ENCODE peak calls at places on chromosomes 3 and 15, in five cellular contexts. I, R, K, Q and Z are unnamed samples.

GRCh38 chr15:99951471-99951870 is 218.2 kb upstream of the LYSMD4 start:
- DNase-seq in I (no peak), K (no peak), R (no peak), Q (no peak), Z (no peak)

GRCh38 chr3:9852528-9852927 is 8.7 kb upstream of the RPUSD3 start:
- DNase-seq in I (no peak), R (no peak), K (no peak), Q (no peak), Z (no peak)

GRCh38 chr3:171461087-171461917 is 1.1 kb upstream of the TNIK start:
- DNase-seq in I (no peak), Q (no peak), R (peak; percentile 78), K (no peak), Z (peak; percentile 18)

GRCh38 chr3:127087441-127087840 is 104.5 kb downstream of the PLXNA1 start:
- DNase-seq in R (no peak), I (no peak), Q (no peak), K (no peak), Z (no peak)

GRCh38 chr3:18086078-18086477 is 339.1 kb downstream of the SATB1 start:
- DNase-seq in I (no peak), K (no peak), R (no peak), Q (no peak), Z (no peak)

GRCh38 chr15:90001683-90002427 is 731 bp downstream of the ZNF710 start:
- DNase-seq in R (peak; percentile 66), I (peak; percentile 83), K (peak; percentile 29), Q (no peak), Z (peak; percentile 75)

GRCh38 chr15:77599357-77599756 is 33.4 kb downstream of the LINGO1 start:
- DNase-seq in R (no peak), Q (no peak), I (no peak), K (no peak), Z (no peak)

GRCh38 chr3:160374925-160375324 is 24.1 kb downstream of the IFT80 start:
- DNase-seq in I (no peak), R (no peak), K (no peak), Q (no peak), Z (no peak)

GRCh38 chr3:165513715-165514711 is 317.8 kb upstream of the SLITRK3 start:
- DNase-seq in K (no peak), R (no peak), Q (no peak), I (no peak), Z (no peak)

GRCh38 chr15:29822685-29823459 is 604 bp upstream of the TJP1 start:
- DNase-seq in R (no peak), Q (no peak), I (peak; percentile 70), K (peak; percentile 66), Z (peak; percentile 87)
- TF ChIP-seq JUNB in R (no peak), Q (no peak), I (no peak), K (no peak), Z (no peak)

DNA sequence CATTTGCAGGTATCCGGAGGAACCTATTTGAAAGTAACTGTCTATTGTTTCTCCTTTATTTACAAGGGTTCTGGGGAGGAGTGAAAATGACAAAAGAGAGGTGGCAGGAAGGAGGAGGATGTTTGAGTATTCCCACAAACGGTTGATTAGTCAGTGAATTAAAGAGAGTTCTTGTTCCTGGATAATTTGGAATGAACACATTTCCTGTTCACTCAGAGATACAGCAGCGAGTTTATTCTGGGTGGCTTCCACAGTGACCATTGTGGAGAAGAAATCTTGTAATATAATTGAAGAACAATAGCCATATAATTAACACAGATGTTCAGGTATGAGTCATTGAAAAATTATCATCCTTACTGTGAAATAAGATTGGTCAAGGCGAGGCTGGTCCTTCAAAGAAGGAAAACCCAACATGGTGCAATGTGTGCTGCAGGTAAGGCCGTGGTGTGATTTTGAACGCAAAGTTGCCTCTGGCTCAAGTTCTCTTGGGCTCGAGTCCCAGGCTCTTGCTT is 77.3 kb downstream of the NFKBIZ start:
- DNase-seq in I (no peak), R (no peak), K (no peak), Q (no peak), Z (no peak)
- TF ChIP-seq JUNB in I (no peak), R (no peak), K (no peak), Q (no peak), Z (no peak)

GRCh38 chr3:108103971-108104797 is 13.4 kb upstream of the CD47 start:
- DNase-seq in K (no peak), Q (no peak), I (no peak), R (peak; percentile 92), Z (no peak)
- TF ChIP-seq JUNB in K (no peak), Q (no peak), I (no peak), R (no peak), Z (no peak)

GRCh38 chr3:150035400-150035799 is 64.7 kb upstream of the PFN2 start:
- DNase-seq in Q (no peak), K (no peak), R (no peak), I (peak; percentile 43), Z (no peak)
- TF ChIP-seq JUNB in Q (no peak), K (no peak), R (no peak), I (no peak), Z (no peak)

GRCh38 chr3:162776137-162776536 is 1279.5 kb downstream of the OTOL1 start:
- DNase-seq in I (no peak), R (no peak), K (no peak), Q (no peak), Z (no peak)

GRCh38 chr3:162780313-162780712 is 1283.7 kb downstream of the OTOL1 start:
- DNase-seq in I (no peak), K (no peak), Q (no peak), R (no peak), Z (no peak)

GRCh38 chr3:162774613-162775100 is 1278.0 kb downstream of the OTOL1 start:
- DNase-seq in Q (no peak), I (peak; percentile 15), K (no peak), R (no peak), Z (no peak)

GRCh38 chr3:162777118-162777517 is 1280.5 kb downstream of the OTOL1 start:
- DNase-seq in I (no peak), Q (no peak), K (no peak), R (no peak), Z (peak; percentile 28)
- TF ChIP-seq JUNB in I (no peak), Q (no peak), K (no peak), R (no peak), Z (no peak)